ENCODE peak calls at places on chromosomes 11 and 22, in four cellular contexts. U is left ventricle myocardium inferior, Z is hepatocyte, N is heart right ventricle. O is an unnamed sample. For H3K4me1, the result is how much of the 10 kb centered on the place peaks cover.

GRCh38 chr11:124644426-124645280 is 22.0 kb downstream of the TBRG1 start:
- DNase-seq in U (peak), Z (peak), N (peak), O (no peak)

GRCh38 chr11:85540635-85541034 is 86.5 kb downstream of the DLG2 start:
- DNase-seq in U (no peak), Z (no peak), N (no peak), O (no peak)

GRCh38 chr11:94007906-94008305 is 13.2 kb upstream of the HEPHL1 start:
- DNase-seq in U (no peak), Z (no peak), N (no peak), O (no peak)

GRCh38 chr11:47406896-47407745 is 1.3 kb upstream of the SLC39A13 start:
- DNase-seq in U (no peak), Z (peak), N (no peak), O (peak)

GRCh38 chr22:36184433-36185035 is 17.1 kb downstream of the APOL4 start:
- DNase-seq in U (no peak), Z (no peak), N (no peak), O (no peak)

GRCh38 chr11:117535201-117535869 is 207.7 kb downstream of the CEP164 start:
- DNase-seq in U (peak), Z (no peak), N (no peak), O (peak)

GRCh38 chr22:47808886-47809620 is 1046.6 kb downstream of the TBC1D22A start:
- DNase-seq in U (no peak), Z (no peak), N (no peak), O (no peak)

GRCh38 chr11:75946531-75947530 is 131.8 kb downstream of the UVRAG start:
- DNase-seq in U (no peak), Z (peak), N (peak), O (no peak)

GRCh38 chr11:9506489-9507343 is 45.9 kb downstream of the ZNF143 start:
- DNase-seq in U (peak), Z (peak), N (peak), O (no peak)

GRCh38 chr11:67408437-67409200 is 4.7 kb downstream of the TBC1D10C start:
- DNase-seq in U (no peak), Z (no peak), N (no peak), O (no peak)

GRCh38 chr11:75155570-75156422 is 4.9 kb downstream of the SLCO2B1 start:
- DNase-seq in U (no peak), Z (peak), N (no peak), O (no peak)

GRCh38 chr11:94423467-94423866 is 22.2 kb upstream of the GPR83 start:
- DNase-seq in U (no peak), Z (no peak), N (no peak), O (no peak)

GRCh38 chr22:40463727-40464126 is 93.3 kb downstream of the SGSM3 start:
- DNase-seq in U (no peak), Z (no peak), N (no peak), O (no peak)

GRCh38 chr22:35312198-35313059 is 12.7 kb downstream of the TOM1 start:
- DNase-seq in U (no peak), Z (peak), N (no peak), O (no peak)

GRCh38 chr11:75810637-75811383 is 4.2 kb upstream of the UVRAG start:
- DNase-seq in U (no peak), Z (no peak), N (no peak), O (no peak)

DNA sequence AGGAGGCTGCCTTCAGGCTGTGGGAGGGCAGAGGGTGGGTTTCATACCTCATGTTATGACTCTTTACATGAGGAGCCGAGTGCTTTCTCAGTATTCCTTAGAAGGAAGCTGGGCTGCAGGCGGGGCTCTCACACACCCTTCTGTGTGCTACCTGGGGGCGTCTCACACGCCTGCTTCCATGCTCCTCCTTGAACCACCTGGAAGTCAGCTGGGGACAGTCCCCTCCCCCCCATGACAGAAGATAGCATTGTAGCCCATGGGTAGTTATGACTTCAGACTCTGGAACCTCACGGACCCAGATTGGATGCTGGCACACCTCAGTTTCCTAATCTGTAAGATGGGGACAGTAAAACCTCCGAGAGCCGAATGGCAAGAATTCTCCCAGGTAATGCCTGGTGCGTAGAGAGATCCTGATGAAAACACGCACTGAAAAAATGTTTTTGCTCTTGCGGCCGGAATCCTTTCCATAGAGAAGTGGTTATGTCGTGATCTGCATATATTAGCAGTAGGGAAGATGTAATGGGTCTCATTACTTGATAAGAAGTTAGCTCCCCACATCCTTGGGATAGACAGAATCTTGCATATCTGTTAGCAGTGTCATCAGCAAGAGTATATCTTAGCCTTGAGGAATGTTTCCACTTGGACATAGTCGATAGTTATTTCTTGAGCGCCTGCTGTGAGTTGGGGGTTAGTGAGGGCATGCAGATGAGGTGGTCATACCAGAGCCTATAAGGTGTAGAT is 4.8 kb downstream of the DAGLA start:
- DNase-seq in U (no peak), Z (no peak), N (no peak), O (no peak)
- H3K4me1 ChIP-seq in U (half or more), Z (under half), N (under half), O (under half)

GRCh38 chr11:111612211-111612610 is 10.0 kb downstream of the SIK2 start:
- DNase-seq in U (no peak), Z (no peak), N (no peak), O (no peak)
- H3K4me1 ChIP-seq in U (under half), Z (under half), N (under half), O (under half)

GRCh38 chr22:19845369-19845722 is 9.3 kb downstream of the GNB1L start:
- DNase-seq in U (no peak), Z (no peak), N (no peak), O (no peak)
- H3K4me1 ChIP-seq in U (under half), Z (under half), N (under half), O (under half)

DNA sequence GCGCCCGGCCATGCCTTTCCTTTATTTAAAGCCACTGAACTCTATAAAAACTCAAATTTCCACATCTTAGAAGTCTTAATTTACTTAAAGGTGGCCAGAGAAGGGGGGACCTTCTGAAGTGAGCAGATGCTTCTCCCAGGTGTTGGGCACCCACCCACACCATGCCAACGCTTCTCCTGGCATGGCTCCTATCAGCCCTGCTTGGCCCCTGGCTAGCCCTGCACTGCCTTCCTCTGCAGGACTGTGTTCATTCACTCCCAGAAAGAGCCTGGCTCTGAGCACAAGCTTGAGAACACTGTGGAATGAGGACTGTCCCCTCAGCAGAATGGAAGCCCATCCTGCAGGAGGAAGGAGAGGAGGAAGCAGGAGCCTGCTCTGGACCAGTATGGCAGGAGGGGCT is 34.6 kb upstream of the ARFGAP3 start:
- DNase-seq in U (no peak), Z (no peak), N (no peak), O (no peak)
- H3K4me1 ChIP-seq in U (half or more), Z (under half), N (under half), O (under half)

DNA sequence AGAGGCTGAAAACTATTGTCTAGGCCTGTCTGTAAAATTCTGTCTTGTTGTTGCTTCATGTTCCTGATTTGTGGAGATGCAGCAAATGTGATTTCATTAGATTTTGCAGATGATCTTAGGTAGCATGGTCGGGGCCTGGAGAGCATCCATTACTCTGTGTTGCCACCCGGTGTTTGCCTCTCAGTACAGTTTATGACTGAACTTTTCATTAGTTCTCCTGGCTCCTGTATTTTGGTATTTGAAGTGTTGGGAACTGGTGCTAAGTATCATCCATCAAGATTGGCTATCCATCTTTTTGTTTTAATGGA is 7.7 kb downstream of the YWHAH start:
- DNase-seq in U (no peak), Z (no peak), N (no peak), O (no peak)
- H3K4me1 ChIP-seq in U (half or more), Z (under half), N (half or more), O (under half)

DNA sequence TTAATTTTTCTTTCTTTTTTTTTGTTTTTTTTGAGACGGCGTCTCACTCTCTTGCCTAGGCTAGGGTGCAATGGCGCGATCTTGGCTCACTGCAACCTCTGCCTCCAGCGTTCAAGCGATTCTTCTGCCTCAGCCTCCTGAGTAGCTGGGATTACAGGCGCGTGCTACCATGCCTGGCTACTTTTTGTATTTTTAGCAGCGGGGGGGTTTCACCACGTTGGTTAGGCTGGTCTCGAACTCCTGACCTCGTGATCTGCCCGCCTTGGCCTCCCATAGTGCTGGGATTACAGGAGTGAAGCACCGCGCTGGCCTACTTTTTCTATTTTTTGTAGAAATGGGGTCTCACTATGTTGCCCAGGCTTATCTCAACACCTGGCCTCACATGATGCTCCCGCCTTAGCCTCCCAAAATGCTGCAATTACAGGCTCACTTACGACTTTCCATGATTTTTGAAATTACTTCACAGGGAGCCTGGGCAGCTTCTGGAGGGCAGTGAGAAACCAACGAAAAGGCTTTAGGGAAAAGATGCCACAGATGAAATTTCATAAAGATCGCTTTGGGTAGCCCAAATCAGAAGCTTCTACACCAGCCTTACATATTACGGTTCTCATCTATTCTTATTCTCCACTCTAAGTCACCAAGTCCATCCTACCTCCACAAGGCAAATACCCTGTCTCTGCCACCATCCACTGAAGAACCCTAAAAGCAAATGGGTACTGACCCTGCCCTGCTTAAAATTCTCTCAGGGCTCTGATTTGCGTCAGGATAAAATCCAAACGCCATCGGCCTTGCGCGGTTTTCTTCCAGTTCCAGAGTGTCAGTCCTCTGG is 866 bp upstream of the RRM1 start:
- DNase-seq in U (no peak), Z (no peak), N (no peak), O (no peak)
- H3K4me1 ChIP-seq in U (under half), Z (under half), N (under half), O (under half)